ENCODE peak calls at places on chromosomes 3 and 15, in four cellular contexts. One of them, this sample, is unnamed. For H3K36me3, the result is how much of the 10 kb centered on the place peaks cover.

GRCh38 chr3:36969540-36970432 is 23.1 kb downstream of the EPM2AIP1 start:
- DNase-seq in A673: peak
- DNase-seq in GM23338: peak
- DNase-seq in GM23248: peak
- DNase-seq in this sample: peak

GRCh38 chr15:100628746-100629145 is 26.4 kb downstream of the ASB7 start:
- DNase-seq in GM23338: no peak
- DNase-seq in A673: no peak
- DNase-seq in GM23248: no peak
- DNase-seq in this sample: no peak

GRCh38 chr15:60763668-60764067 is 284.7 kb upstream of the ICE2 start:
- DNase-seq in GM23248: no peak
- DNase-seq in GM23338: peak
- DNase-seq in A673: no peak
- DNase-seq in this sample: no peak

GRCh38 chr3:113266738-113267137 is 55.4 kb downstream of the BOC start:
- DNase-seq in A673: no peak
- DNase-seq in GM23338: no peak
- DNase-seq in GM23248: no peak
- DNase-seq in this sample: no peak

GRCh38 chr3:141091416-141091815 is 40.3 kb downstream of the SPSB4 start:
- DNase-seq in GM23338: no peak
- DNase-seq in GM23248: no peak
- DNase-seq in A673: no peak
- DNase-seq in this sample: no peak

GRCh38 chr3:127074900-127075360 is 92.0 kb downstream of the PLXNA1 start:
- DNase-seq in GM23248: peak
- DNase-seq in A673: peak
- DNase-seq in GM23338: peak
- DNase-seq in this sample: peak

GRCh38 chr3:57006949-57007419 is 53.5 kb upstream of the SPATA12 start:
- DNase-seq in A673: no peak
- DNase-seq in GM23248: peak
- DNase-seq in GM23338: peak
- DNase-seq in this sample: peak

GRCh38 chr3:45224824-45225464 is 1.1 kb downstream of the TMEM158 start:
- DNase-seq in GM23338: peak
- DNase-seq in A673: peak
- DNase-seq in GM23248: peak
- DNase-seq in this sample: peak

GRCh38 chr3:79864077-79864476 is 96.3 kb upstream of the ROBO1 start:
- DNase-seq in GM23338: no peak
- DNase-seq in GM23248: no peak
- DNase-seq in A673: no peak
- DNase-seq in this sample: no peak

GRCh38 chr3:101325393-101326134 is 5.2 kb upstream of the IMPG2 start:
- DNase-seq in GM23248: no peak
- DNase-seq in GM23338: no peak
- DNase-seq in A673: no peak
- DNase-seq in this sample: no peak

GRCh38 chr15:92395176-92395521 is 1.5 kb downstream of the ST8SIA2 start:
- DNase-seq in GM23338: no peak
- DNase-seq in A673: no peak
- DNase-seq in GM23248: no peak
- DNase-seq in this sample: no peak

GRCh38 chr15:92393287-92393993 is at the start of gene ST8SIA2:
- DNase-seq in GM23248: peak
- DNase-seq in A673: peak
- DNase-seq in GM23338: peak
- DNase-seq in this sample: peak

GRCh38 chr15:92394327-92395175 is 870 bp downstream of the ST8SIA2 start:
- DNase-seq in GM23338: peak
- DNase-seq in A673: no peak
- DNase-seq in GM23248: no peak
- DNase-seq in this sample: no peak

GRCh38 chr15:92392966-92393286 is 755 bp upstream of the ST8SIA2 start:
- DNase-seq in GM23248: no peak
- DNase-seq in A673: no peak
- DNase-seq in GM23338: peak
- DNase-seq in this sample: no peak

DNA sequence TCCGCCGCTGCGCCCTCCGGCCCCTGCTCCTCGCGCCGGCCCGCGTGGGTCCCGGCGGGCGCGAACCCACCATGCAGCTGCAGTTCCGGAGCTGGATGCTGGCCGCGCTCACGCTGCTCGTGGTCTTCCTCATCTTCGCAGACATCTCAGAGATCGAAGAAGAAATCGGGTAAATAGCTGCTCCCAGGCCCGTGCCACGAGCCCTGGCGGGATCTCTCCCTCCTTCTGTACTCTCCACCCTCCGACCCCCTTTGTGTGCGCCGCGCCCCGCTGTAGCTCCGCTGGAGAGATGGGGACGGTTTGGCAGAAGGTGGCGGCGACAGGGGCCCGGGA is 279 bp downstream of the ST8SIA2 start:
- DNase-seq in GM23248: no peak
- DNase-seq in GM23338: peak
- DNase-seq in A673: no peak
- DNase-seq in this sample: no peak
- H3K4me3 ChIP-seq in GM23248: peak
- H3K4me3 ChIP-seq in GM23338: peak
- H3K4me3 ChIP-seq in A673: peak
- H3K4me3 ChIP-seq in this sample: peak

GRCh38 chr3:30648670-30649357 is 42.4 kb downstream of the TGFBR2 start:
- DNase-seq in GM23338: no peak
- DNase-seq in A673: no peak
- DNase-seq in GM23248: no peak
- DNase-seq in this sample: no peak

GRCh38 chr3:30649572-30650310 is 43.3 kb downstream of the TGFBR2 start:
- DNase-seq in GM23338: no peak
- DNase-seq in GM23248: no peak
- DNase-seq in A673: no peak
- DNase-seq in this sample: no peak

GRCh38 chr3:30646961-30647752 is 40.8 kb downstream of the TGFBR2 start:
- DNase-seq in GM23248: no peak
- DNase-seq in A673: no peak
- DNase-seq in GM23338: no peak
- DNase-seq in this sample: no peak

GRCh38 chr3:30654269-30654668 is 47.9 kb downstream of the TGFBR2 start:
- DNase-seq in A673: no peak
- DNase-seq in GM23338: no peak
- DNase-seq in GM23248: no peak
- DNase-seq in this sample: no peak

GRCh38 chr3:30650348-30650995 is 44.1 kb downstream of the TGFBR2 start:
- DNase-seq in GM23338: no peak
- DNase-seq in GM23248: no peak
- DNase-seq in A673: no peak
- DNase-seq in this sample: no peak
- H3K36me3 ChIP-seq in GM23338: under half
- H3K36me3 ChIP-seq in GM23248: half or more
- H3K36me3 ChIP-seq in A673: under half
- H3K36me3 ChIP-seq in this sample: half or more

GRCh38 chr15:89747708-89748682 is 3.1 kb downstream of the MESP1 start:
- DNase-seq in GM23338: peak
- DNase-seq in A673: no peak
- DNase-seq in GM23248: no peak
- DNase-seq in this sample: no peak
- TF ChIP-seq EZH2 in GM23338: no peak
- TF ChIP-seq EZH2 in A673: no peak
- TF ChIP-seq EZH2 in GM23248: no peak
- TF ChIP-seq EZH2 in this sample: no peak

DNA sequence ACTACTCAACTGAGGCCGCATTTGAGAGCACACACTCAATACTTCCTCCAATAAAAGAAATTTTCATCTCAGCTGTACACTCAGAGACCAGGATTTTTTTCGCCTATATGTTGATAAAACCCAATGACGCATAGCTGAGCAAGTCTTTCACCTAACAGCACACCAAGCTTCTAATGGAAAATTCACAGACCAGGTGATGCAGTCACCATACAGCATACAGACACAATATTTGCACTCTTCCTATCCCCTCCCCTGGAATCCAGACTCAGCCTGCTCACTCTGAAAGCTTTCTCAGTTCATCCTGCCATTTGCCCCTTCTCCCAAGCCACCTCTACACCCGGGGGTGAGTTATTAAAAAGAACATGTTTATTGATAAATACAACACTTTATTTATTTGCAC is 1.7 kb downstream of the TBC1D5 start:
- DNase-seq in GM23248: peak
- DNase-seq in A673: no peak
- DNase-seq in GM23338: no peak
- DNase-seq in this sample: peak
- H3K4me3 ChIP-seq in GM23248: peak
- H3K4me3 ChIP-seq in A673: peak
- H3K4me3 ChIP-seq in GM23338: peak
- H3K4me3 ChIP-seq in this sample: peak